ENCODE peak calls at places on chromosomes 16 and 17, in six cellular contexts. One of them, this sample, is unnamed.

GRCh38 chr16:11104168-11105037 is 151.6 kb downstream of the SOCS1 start:
- DNase-seq in mesothelial cell of epicardium: no peak
- DNase-seq in fibroblast of pulmonary artery: no peak
- DNase-seq in HTR-8/SVneo: no peak
- DNase-seq in fibroblast of the aortic adventitia: no peak
- DNase-seq in midbrain: no peak
- DNase-seq in this sample: no peak

GRCh38 chr17:80663783-80664206 is 119.2 kb downstream of the RPTOR start:
- DNase-seq in fibroblast of the aortic adventitia: peak
- DNase-seq in midbrain: no peak
- DNase-seq in mesothelial cell of epicardium: no peak
- DNase-seq in HTR-8/SVneo: no peak
- DNase-seq in fibroblast of pulmonary artery: peak
- DNase-seq in this sample: no peak

GRCh38 chr17:45428954-45429337 is 3.7 kb downstream of the ARHGAP27 start:
- DNase-seq in midbrain: peak
- DNase-seq in fibroblast of pulmonary artery: no peak
- DNase-seq in HTR-8/SVneo: no peak
- DNase-seq in mesothelial cell of epicardium: no peak
- DNase-seq in fibroblast of the aortic adventitia: no peak
- DNase-seq in this sample: no peak

GRCh38 chr17:49670641-49671040 is 7.3 kb downstream of the SPOP start:
- DNase-seq in fibroblast of the aortic adventitia: no peak
- DNase-seq in midbrain: no peak
- DNase-seq in mesothelial cell of epicardium: no peak
- DNase-seq in fibroblast of pulmonary artery: no peak
- DNase-seq in HTR-8/SVneo: no peak
- DNase-seq in this sample: no peak

GRCh38 chr17:40854175-40854814 is 12.7 kb downstream of the KRT12 start:
- DNase-seq in fibroblast of pulmonary artery: peak
- DNase-seq in mesothelial cell of epicardium: no peak
- DNase-seq in midbrain: no peak
- DNase-seq in fibroblast of the aortic adventitia: peak
- DNase-seq in HTR-8/SVneo: peak
- DNase-seq in this sample: peak

GRCh38 chr16:79272141-79272577 is 328.4 kb downstream of the MAF start:
- DNase-seq in HTR-8/SVneo: no peak
- DNase-seq in mesothelial cell of epicardium: no peak
- DNase-seq in midbrain: no peak
- DNase-seq in fibroblast of the aortic adventitia: no peak
- DNase-seq in fibroblast of pulmonary artery: no peak
- DNase-seq in this sample: no peak

GRCh38 chr16:87895641-87896141 is 26.4 kb upstream of the SLC7A5 start:
- DNase-seq in HTR-8/SVneo: no peak
- DNase-seq in mesothelial cell of epicardium: no peak
- DNase-seq in fibroblast of pulmonary artery: no peak
- DNase-seq in fibroblast of the aortic adventitia: no peak
- DNase-seq in midbrain: peak
- DNase-seq in this sample: no peak

GRCh38 chr16:74909665-74910064 is 75.3 kb downstream of the WDR59 start:
- DNase-seq in fibroblast of the aortic adventitia: no peak
- DNase-seq in fibroblast of pulmonary artery: no peak
- DNase-seq in mesothelial cell of epicardium: no peak
- DNase-seq in HTR-8/SVneo: no peak
- DNase-seq in midbrain: no peak
- DNase-seq in this sample: no peak

GRCh38 chr16:58126451-58126968 is 2.7 kb downstream of the CFAP20 start:
- DNase-seq in fibroblast of the aortic adventitia: no peak
- DNase-seq in HTR-8/SVneo: no peak
- DNase-seq in fibroblast of pulmonary artery: no peak
- DNase-seq in midbrain: no peak
- DNase-seq in mesothelial cell of epicardium: no peak
- DNase-seq in this sample: no peak

GRCh38 chr17:76537578-76538280 is at the start of gene CYGB:
- DNase-seq in midbrain: no peak
- DNase-seq in mesothelial cell of epicardium: no peak
- DNase-seq in fibroblast of the aortic adventitia: peak
- DNase-seq in HTR-8/SVneo: no peak
- DNase-seq in fibroblast of pulmonary artery: peak
- DNase-seq in this sample: no peak

GRCh38 chr17:45247429-45248131 is 14.3 kb downstream of the SPATA32 start:
- DNase-seq in fibroblast of pulmonary artery: peak
- DNase-seq in HTR-8/SVneo: peak
- DNase-seq in mesothelial cell of epicardium: peak
- DNase-seq in midbrain: peak
- DNase-seq in fibroblast of the aortic adventitia: peak
- DNase-seq in this sample: peak

GRCh38 chr17:68328676-68329075 is 37.4 kb downstream of the ARSG start:
- DNase-seq in midbrain: no peak
- DNase-seq in fibroblast of the aortic adventitia: no peak
- DNase-seq in HTR-8/SVneo: no peak
- DNase-seq in fibroblast of pulmonary artery: no peak
- DNase-seq in mesothelial cell of epicardium: no peak
- DNase-seq in this sample: no peak

GRCh38 chr16:3583303-3584038 is 6.3 kb upstream of the NLRC3 start:
- DNase-seq in mesothelial cell of epicardium: no peak
- DNase-seq in fibroblast of pulmonary artery: no peak
- DNase-seq in midbrain: no peak
- DNase-seq in fibroblast of the aortic adventitia: no peak
- DNase-seq in HTR-8/SVneo: no peak
- DNase-seq in this sample: no peak

GRCh38 chr17:80361495-80362220 is 53.3 kb upstream of the ENDOV start:
- DNase-seq in fibroblast of pulmonary artery: peak
- DNase-seq in mesothelial cell of epicardium: no peak
- DNase-seq in fibroblast of the aortic adventitia: no peak
- DNase-seq in midbrain: no peak
- DNase-seq in HTR-8/SVneo: no peak
- DNase-seq in this sample: no peak

GRCh38 chr17:76883744-76884525 is 15.7 kb downstream of the MGAT5B start:
- DNase-seq in mesothelial cell of epicardium: no peak
- DNase-seq in fibroblast of pulmonary artery: no peak
- DNase-seq in midbrain: no peak
- DNase-seq in fibroblast of the aortic adventitia: no peak
- DNase-seq in HTR-8/SVneo: no peak
- DNase-seq in this sample: no peak

GRCh38 chr16:78075800-78076199 is 23.7 kb upstream of the WWOX start:
- DNase-seq in mesothelial cell of epicardium: no peak
- DNase-seq in midbrain: no peak
- DNase-seq in HTR-8/SVneo: no peak
- DNase-seq in fibroblast of pulmonary artery: no peak
- DNase-seq in fibroblast of the aortic adventitia: no peak
- DNase-seq in this sample: no peak

GRCh38 chr17:79774561-79774975 is 3.4 kb upstream of the CBX2 start:
- DNase-seq in mesothelial cell of epicardium: no peak
- DNase-seq in midbrain: no peak
- DNase-seq in HTR-8/SVneo: no peak
- DNase-seq in fibroblast of pulmonary artery: no peak
- DNase-seq in fibroblast of the aortic adventitia: no peak
- DNase-seq in this sample: no peak

GRCh38 chr17:74814453-74814852 is 38.3 kb upstream of the NAT9 start:
- DNase-seq in mesothelial cell of epicardium: no peak
- DNase-seq in fibroblast of the aortic adventitia: no peak
- DNase-seq in midbrain: no peak
- DNase-seq in fibroblast of pulmonary artery: no peak
- DNase-seq in HTR-8/SVneo: no peak
- DNase-seq in this sample: no peak

GRCh38 chr16:67166883-67167168 is 2.3 kb downstream of the HSF4 start:
- DNase-seq in fibroblast of pulmonary artery: no peak
- DNase-seq in mesothelial cell of epicardium: no peak
- DNase-seq in fibroblast of the aortic adventitia: no peak
- DNase-seq in HTR-8/SVneo: no peak
- DNase-seq in midbrain: no peak
- DNase-seq in this sample: no peak

GRCh38 chr17:76074390-76075363 is at the start of gene GALR2:
- DNase-seq in fibroblast of pulmonary artery: no peak
- DNase-seq in mesothelial cell of epicardium: no peak
- DNase-seq in fibroblast of the aortic adventitia: no peak
- DNase-seq in HTR-8/SVneo: no peak
- DNase-seq in midbrain: no peak
- DNase-seq in this sample: no peak

GRCh38 chr16:5056347-5056746 is 9.4 kb downstream of the C16orf89 start:
- DNase-seq in fibroblast of the aortic adventitia: no peak
- DNase-seq in midbrain: no peak
- DNase-seq in mesothelial cell of epicardium: no peak
- DNase-seq in fibroblast of pulmonary artery: no peak
- DNase-seq in HTR-8/SVneo: no peak
- DNase-seq in this sample: no peak

GRCh38 chr17:82380860-82381702 is 9.5 kb downstream of the UTS2R start:
- DNase-seq in midbrain: no peak
- DNase-seq in fibroblast of the aortic adventitia: peak
- DNase-seq in HTR-8/SVneo: no peak
- DNase-seq in mesothelial cell of epicardium: no peak
- DNase-seq in fibroblast of pulmonary artery: peak
- DNase-seq in this sample: no peak

GRCh38 chr17:32498362-32498761 is 11.6 kb downstream of the CDK5R1 start:
- DNase-seq in fibroblast of the aortic adventitia: no peak
- DNase-seq in mesothelial cell of epicardium: no peak
- DNase-seq in fibroblast of pulmonary artery: no peak
- DNase-seq in midbrain: no peak
- DNase-seq in HTR-8/SVneo: no peak
- DNase-seq in this sample: no peak

GRCh38 chr16:66521951-66522771 is 27.8 kb downstream of the TK2 start:
- DNase-seq in midbrain: no peak
- DNase-seq in HTR-8/SVneo: no peak
- DNase-seq in fibroblast of pulmonary artery: peak
- DNase-seq in fibroblast of the aortic adventitia: peak
- DNase-seq in mesothelial cell of epicardium: no peak
- DNase-seq in this sample: peak

GRCh38 chr16:12682441-12682840 is 121.2 kb downstream of the CPPED1 start:
- DNase-seq in fibroblast of the aortic adventitia: no peak
- DNase-seq in mesothelial cell of epicardium: no peak
- DNase-seq in midbrain: no peak
- DNase-seq in HTR-8/SVneo: no peak
- DNase-seq in fibroblast of pulmonary artery: no peak
- DNase-seq in this sample: no peak

GRCh38 chr17:74484066-74484465 is 17.6 kb downstream of the CD300A start:
- DNase-seq in fibroblast of the aortic adventitia: no peak
- DNase-seq in mesothelial cell of epicardium: no peak
- DNase-seq in HTR-8/SVneo: no peak
- DNase-seq in midbrain: no peak
- DNase-seq in fibroblast of pulmonary artery: no peak
- DNase-seq in this sample: no peak

GRCh38 chr17:72735602-72736001 is 356.9 kb downstream of the SLC39A11 start:
- DNase-seq in mesothelial cell of epicardium: no peak
- DNase-seq in fibroblast of the aortic adventitia: no peak
- DNase-seq in HTR-8/SVneo: no peak
- DNase-seq in fibroblast of pulmonary artery: no peak
- DNase-seq in midbrain: no peak
- DNase-seq in this sample: no peak

GRCh38 chr17:75864448-75864871 is 9.3 kb upstream of the WBP2 start:
- DNase-seq in HTR-8/SVneo: no peak
- DNase-seq in mesothelial cell of epicardium: no peak
- DNase-seq in fibroblast of the aortic adventitia: peak
- DNase-seq in fibroblast of pulmonary artery: peak
- DNase-seq in midbrain: no peak
- DNase-seq in this sample: peak

GRCh38 chr16:14050297-14051027 is 20.7 kb upstream of the MRTFB start:
- DNase-seq in HTR-8/SVneo: peak
- DNase-seq in midbrain: no peak
- DNase-seq in mesothelial cell of epicardium: no peak
- DNase-seq in fibroblast of pulmonary artery: peak
- DNase-seq in fibroblast of the aortic adventitia: no peak
- DNase-seq in this sample: no peak

GRCh38 chr17:6110088-6110487 is 39.9 kb downstream of the WSCD1 start:
- DNase-seq in fibroblast of the aortic adventitia: no peak
- DNase-seq in midbrain: no peak
- DNase-seq in HTR-8/SVneo: no peak
- DNase-seq in fibroblast of pulmonary artery: no peak
- DNase-seq in mesothelial cell of epicardium: no peak
- DNase-seq in this sample: no peak

GRCh38 chr17:49031965-49032928 is 35.1 kb downstream of the IGF2BP1 start:
- DNase-seq in mesothelial cell of epicardium: no peak
- DNase-seq in fibroblast of pulmonary artery: peak
- DNase-seq in HTR-8/SVneo: peak
- DNase-seq in midbrain: peak
- DNase-seq in fibroblast of the aortic adventitia: peak
- DNase-seq in this sample: peak

GRCh38 chr16:66947302-66948033 is 12.2 kb downstream of the CES2 start:
- DNase-seq in mesothelial cell of epicardium: no peak
- DNase-seq in fibroblast of pulmonary artery: peak
- DNase-seq in midbrain: peak
- DNase-seq in HTR-8/SVneo: peak
- DNase-seq in fibroblast of the aortic adventitia: peak
- DNase-seq in this sample: peak

GRCh38 chr17:7330099-7331015 is 1.2 kb upstream of the NEURL4 start:
- DNase-seq in midbrain: peak
- DNase-seq in fibroblast of the aortic adventitia: peak
- DNase-seq in HTR-8/SVneo: peak
- DNase-seq in mesothelial cell of epicardium: peak
- DNase-seq in fibroblast of pulmonary artery: peak
- DNase-seq in this sample: no peak

GRCh38 chr17:9529033-9529748 is 46.4 kb downstream of the STX8 start:
- DNase-seq in fibroblast of pulmonary artery: peak
- DNase-seq in mesothelial cell of epicardium: no peak
- DNase-seq in HTR-8/SVneo: peak
- DNase-seq in fibroblast of the aortic adventitia: peak
- DNase-seq in midbrain: no peak
- DNase-seq in this sample: no peak

GRCh38 chr17:17269926-17270773 is 10.9 kb downstream of the COPS3 start:
- DNase-seq in mesothelial cell of epicardium: no peak
- DNase-seq in fibroblast of the aortic adventitia: no peak
- DNase-seq in HTR-8/SVneo: no peak
- DNase-seq in fibroblast of pulmonary artery: no peak
- DNase-seq in midbrain: no peak
- DNase-seq in this sample: no peak

GRCh38 chr16:67341250-67341649 is 14.6 kb downstream of the LRRC36 start:
- DNase-seq in midbrain: no peak
- DNase-seq in fibroblast of pulmonary artery: no peak
- DNase-seq in HTR-8/SVneo: no peak
- DNase-seq in mesothelial cell of epicardium: no peak
- DNase-seq in fibroblast of the aortic adventitia: no peak
- DNase-seq in this sample: no peak

GRCh38 chr16:11234884-11235702 is 20.9 kb downstream of the SOCS1 start:
- DNase-seq in fibroblast of pulmonary artery: no peak
- DNase-seq in HTR-8/SVneo: no peak
- DNase-seq in midbrain: no peak
- DNase-seq in fibroblast of the aortic adventitia: no peak
- DNase-seq in mesothelial cell of epicardium: no peak
- DNase-seq in this sample: no peak

GRCh38 chr17:78781339-78782304 is at the start of gene CYTH1:
- DNase-seq in HTR-8/SVneo: peak
- DNase-seq in mesothelial cell of epicardium: no peak
- DNase-seq in fibroblast of the aortic adventitia: peak
- DNase-seq in fibroblast of pulmonary artery: peak
- DNase-seq in midbrain: peak
- DNase-seq in this sample: no peak